ENCODE peak calls at places on chromosome 11, in five cellular contexts. J is kidney epithelial cell, X is B cell, U is brain microvascular endothelial cell, Z is GM10248. I is an unnamed sample.

GRCh38 chr11:34495724-34496377 is 17.7 kb downstream of the ELF5 start:
- DNase-seq in J (peak), X (no peak), U (no peak), Z (no peak), I (no peak)

GRCh38 chr11:105609341-105609781 is 512 bp upstream of the GRIA4 start:
- DNase-seq in J (no peak), X (no peak), U (peak), Z (peak), I (peak)

GRCh38 chr11:71282581-71283351 is 30.4 kb upstream of the SHANK2 start:
- DNase-seq in J (no peak), X (no peak), U (no peak), Z (no peak), I (no peak)

GRCh38 chr11:68010058-68011041 is at the start of gene ALDH3B1:
- DNase-seq in J (peak), X (peak), U (peak), Z (no peak), I (no peak)

GRCh38 chr11:29173660-29174062 is 843.2 kb downstream of the KCNA4 start:
- DNase-seq in J (peak), X (no peak), U (peak), Z (no peak), I (no peak)

GRCh38 chr11:36363361-36364272 is 67.5 kb downstream of the PRR5L start:
- DNase-seq in J (no peak), X (no peak), U (no peak), Z (no peak), I (no peak)

GRCh38 chr11:134596404-134596803 is 184.4 kb upstream of the B3GAT1 start:
- DNase-seq in J (no peak), X (no peak), U (no peak), Z (no peak), I (no peak)

GRCh38 chr11:115958089-115959000 is 454.1 kb upstream of the CADM1 start:
- DNase-seq in J (no peak), X (no peak), U (no peak), Z (no peak), I (no peak)

GRCh38 chr11:85531498-85531897 is 95.6 kb downstream of the DLG2 start:
- DNase-seq in J (no peak), X (no peak), U (no peak), Z (no peak), I (no peak)

GRCh38 chr11:65708451-65708850 is 3.6 kb upstream of the KAT5 start:
- DNase-seq in J (no peak), X (no peak), U (no peak), Z (no peak), I (no peak)

GRCh38 chr11:86818466-86819282 is 18.3 kb downstream of the PRSS23 start:
- DNase-seq in J (no peak), X (peak), U (no peak), Z (peak), I (peak)

GRCh38 chr11:19660076-19660475 is 52.6 kb upstream of the NAV2 start:
- DNase-seq in J (peak), X (no peak), U (peak), Z (peak), I (peak)

GRCh38 chr11:31641477-31642062 is 132.0 kb downstream of the ELP4 start:
- DNase-seq in J (no peak), X (no peak), U (no peak), Z (no peak), I (peak)

GRCh38 chr11:1708716-1709115 is 11.7 kb downstream of the KRTAP5-6 start:
- DNase-seq in J (no peak), X (no peak), U (no peak), Z (no peak), I (no peak)

GRCh38 chr11:130945945-130946344 is 29.7 kb upstream of the SNX19 start:
- DNase-seq in J (peak), X (no peak), U (peak), Z (no peak), I (no peak)

GRCh38 chr11:1323779-1324178 is 14.3 kb upstream of the TOLLIP start:
- DNase-seq in J (no peak), X (no peak), U (no peak), Z (no peak), I (no peak)

GRCh38 chr11:43360361-43361032 is 1.8 kb downstream of the TTC17 start:
- DNase-seq in J (no peak), X (no peak), U (no peak), Z (no peak), I (no peak)

GRCh38 chr11:128604723-128605122 is 17.4 kb upstream of the ETS1 start:
- DNase-seq in J (no peak), X (no peak), U (no peak), Z (no peak), I (no peak)

GRCh38 chr11:107705027-107705426 is 6.8 kb downstream of the SLN start:
- DNase-seq in J (peak), X (no peak), U (peak), Z (no peak), I (no peak)

GRCh38 chr11:58286249-58286648 is 18.2 kb upstream of the OR10W1 start:
- DNase-seq in J (peak), X (no peak), U (peak), Z (peak), I (peak)

GRCh38 chr11:48087974-48088681 is 107.8 kb downstream of the PTPRJ start:
- DNase-seq in J (no peak), X (no peak), U (no peak), Z (no peak), I (no peak)

GRCh38 chr11:127609025-127609788 is 608.6 kb upstream of the KIRREL3 start:
- DNase-seq in J (no peak), X (no peak), U (no peak), Z (no peak), I (no peak)

GRCh38 chr11:9868641-9869040 is 204.8 kb downstream of the SWAP70 start:
- DNase-seq in J (no peak), X (no peak), U (no peak), Z (no peak), I (no peak)

GRCh38 chr11:103202048-103202651 is 92.9 kb downstream of the DYNC2H1 start:
- DNase-seq in J (no peak), X (no peak), U (peak), Z (peak), I (no peak)

GRCh38 chr11:119024430-119025098 is 6.0 kb downstream of the TRAPPC4 start:
- DNase-seq in J (no peak), X (no peak), U (no peak), Z (no peak), I (no peak)

GRCh38 chr11:56521955-56522354 is 21.1 kb downstream of the OR5M11 start:
- DNase-seq in J (no peak), X (no peak), U (no peak), Z (no peak), I (no peak)

GRCh38 chr11:17256512-17256911 is 20.0 kb upstream of the NUCB2 start:
- DNase-seq in J (no peak), X (no peak), U (peak), Z (no peak), I (no peak)

GRCh38 chr11:1289211-1289935 is 20.1 kb downstream of the TOLLIP start:
- DNase-seq in J (no peak), X (no peak), U (no peak), Z (no peak), I (no peak)

GRCh38 chr11:28963189-28963588 is 855.0 kb downstream of the METTL15 start:
- DNase-seq in J (no peak), X (no peak), U (no peak), Z (no peak), I (no peak)

GRCh38 chr11:70066136-70066520 is 12.0 kb upstream of the ANO1 start:
- DNase-seq in J (no peak), X (no peak), U (no peak), Z (no peak), I (no peak)

GRCh38 chr11:73962097-73962705 is 11.4 kb downstream of the DNAJB13 start:
- DNase-seq in J (no peak), X (no peak), U (no peak), Z (no peak), I (no peak)

GRCh38 chr11:68934321-68934645 is 30.6 kb downstream of the IGHMBP2 start:
- DNase-seq in J (no peak), X (no peak), U (no peak), Z (no peak), I (no peak)

GRCh38 chr11:76803023-76803422 is 19.9 kb downstream of the TSKU start:
- DNase-seq in J (no peak), X (no peak), U (no peak), Z (no peak), I (no peak)

GRCh38 chr11:18668131-18668530 is 30.4 kb upstream of the TMEM86A start:
- DNase-seq in J (no peak), X (no peak), U (no peak), Z (no peak), I (no peak)

GRCh38 chr11:75851203-75851602 is 36.2 kb downstream of the UVRAG start:
- DNase-seq in J (no peak), X (no peak), U (peak), Z (no peak), I (no peak)

GRCh38 chr11:109658169-109658568 is 236.2 kb downstream of the C11orf87 start:
- DNase-seq in J (no peak), X (no peak), U (no peak), Z (no peak), I (no peak)

GRCh38 chr11:29343465-29344333 is 673.1 kb downstream of the KCNA4 start:
- DNase-seq in J (no peak), X (no peak), U (peak), Z (peak), I (peak)

GRCh38 chr11:125871391-125872137 is 15.9 kb upstream of the HYLS1 start:
- DNase-seq in J (no peak), X (no peak), U (peak), Z (no peak), I (no peak)

DNA sequence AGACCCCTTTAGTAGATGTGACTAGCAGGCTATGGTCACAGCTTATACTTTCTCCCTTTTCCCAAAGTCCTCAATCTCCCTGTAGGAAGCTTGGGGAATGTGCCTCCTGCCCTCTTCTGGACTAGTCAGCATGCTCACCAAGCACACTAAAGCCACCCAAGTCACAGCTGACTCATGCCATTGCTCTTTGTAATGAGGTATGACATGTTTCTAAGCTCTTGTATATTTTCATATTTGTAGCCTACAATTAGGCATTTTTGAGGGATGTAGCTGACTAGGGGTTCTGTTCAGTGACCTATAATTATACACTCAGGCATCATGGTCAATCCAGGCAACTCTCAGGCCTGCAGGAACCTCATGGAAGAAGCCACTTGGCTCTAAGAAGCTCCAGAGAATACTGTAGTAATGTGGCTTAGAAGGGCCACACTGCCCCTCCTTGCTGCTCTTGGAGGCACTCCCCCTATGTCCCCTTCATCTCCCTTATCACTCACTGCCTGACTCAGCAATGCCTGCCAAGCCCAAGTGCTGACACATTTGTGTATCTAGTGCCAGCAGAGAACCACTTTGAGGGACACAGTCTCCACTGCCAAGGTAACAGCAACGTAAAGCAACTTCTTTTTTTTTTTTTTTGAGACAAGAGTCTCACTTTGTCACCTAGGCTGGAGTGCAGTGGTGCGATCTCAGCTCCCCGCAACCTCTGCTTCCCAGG is 86.2 kb downstream of the RPL27A start:
- DNase-seq in J (no peak), X (no peak), U (peak), Z (no peak), I (no peak)
- TF ChIP-seq CTCF in J (peak), X (no peak), U (peak), Z (no peak), I (no peak)

GRCh38 chr11:120746836-120747609 is 235.5 kb downstream of the GRIK4 start:
- DNase-seq in J (no peak), X (no peak), U (no peak), Z (no peak), I (no peak)

GRCh38 chr11:120744016-120744994 is 232.8 kb downstream of the GRIK4 start:
- DNase-seq in J (no peak), X (no peak), U (no peak), Z (peak), I (no peak)

GRCh38 chr11:120747801-120748484 is 236.4 kb downstream of the GRIK4 start:
- DNase-seq in J (no peak), X (no peak), U (no peak), Z (no peak), I (no peak)

GRCh38 chr11:120748485-120748814 is 236.9 kb downstream of the GRIK4 start:
- DNase-seq in J (no peak), X (no peak), U (no peak), Z (no peak), I (no peak)

GRCh38 chr11:120746395-120746794 is 234.8 kb downstream of the GRIK4 start:
- DNase-seq in J (no peak), X (no peak), U (no peak), Z (no peak), I (no peak)
- TF ChIP-seq CTCF in J (no peak), X (no peak), U (no peak), Z (no peak), I (no peak)

DNA sequence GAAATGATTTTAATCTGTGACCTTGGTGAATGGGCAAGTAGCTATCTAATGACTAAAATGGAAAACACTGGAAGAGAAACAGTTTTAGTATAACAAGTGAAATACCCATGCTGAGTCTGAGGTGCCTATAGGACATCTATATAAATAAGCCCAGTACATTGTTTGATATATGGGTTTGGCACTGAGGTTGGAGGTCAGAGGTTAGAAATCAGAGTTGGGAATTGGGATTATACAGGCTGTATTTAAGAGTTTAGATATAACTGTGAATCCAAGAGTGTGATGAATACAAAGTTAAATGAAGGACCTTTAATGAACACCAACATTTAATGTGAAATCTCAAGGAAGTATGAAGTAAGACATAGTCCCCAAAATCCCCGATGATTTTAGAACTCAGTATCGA is 3.1 kb upstream of the HBD start:
- DNase-seq in J (no peak), X (no peak), U (no peak), Z (no peak), I (no peak)
- TF ChIP-seq CTCF in J (no peak), X (no peak), U (no peak), Z (no peak), I (no peak)

GRCh38 chr11:13247606-13248320 is 29.8 kb upstream of the BMAL1 start:
- DNase-seq in J (no peak), X (no peak), U (no peak), Z (no peak), I (no peak)

GRCh38 chr11:13251961-13252360 is 25.6 kb upstream of the BMAL1 start:
- DNase-seq in J (no peak), X (no peak), U (no peak), Z (no peak), I (no peak)

GRCh38 chr11:13249177-13249576 is 28.4 kb upstream of the BMAL1 start:
- DNase-seq in J (no peak), X (no peak), U (no peak), Z (no peak), I (no peak)

DNA sequence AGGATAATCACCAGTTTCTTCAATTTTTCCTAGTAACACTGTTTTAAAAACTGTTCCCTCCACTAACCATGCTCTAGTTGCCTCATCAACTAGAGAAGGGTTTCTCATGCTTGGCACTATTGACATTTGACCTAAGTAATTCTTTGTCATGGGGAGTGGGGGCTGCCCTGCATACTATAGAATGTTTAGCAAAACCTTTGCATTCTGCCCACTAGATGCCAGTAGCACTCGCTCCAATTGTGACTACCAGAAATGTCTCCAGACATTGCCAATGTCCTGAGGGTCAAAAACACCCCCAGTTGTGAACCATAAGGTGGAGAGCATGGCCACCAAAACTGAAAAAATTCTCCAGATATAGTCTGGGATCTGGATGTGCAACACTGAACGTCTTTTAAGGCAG is 27.6 kb upstream of the BMAL1 start:
- DNase-seq in J (no peak), X (no peak), U (no peak), Z (no peak), I (no peak)
- TF ChIP-seq CTCF in J (peak), X (no peak), U (peak), Z (peak), I (peak)

GRCh38 chr11:12411806-12412727 is 34.7 kb downstream of the PARVA start:
- DNase-seq in J (peak), X (no peak), U (peak), Z (peak), I (peak)

GRCh38 chr11:12409621-12410005 is 32.2 kb downstream of the PARVA start:
- DNase-seq in J (no peak), X (no peak), U (no peak), Z (no peak), I (no peak)

GRCh38 chr11:12408156-12408770 is 30.9 kb downstream of the PARVA start:
- DNase-seq in J (no peak), X (no peak), U (no peak), Z (no peak), I (no peak)

GRCh38 chr11:12411395-12411794 is 34.0 kb downstream of the PARVA start:
- DNase-seq in J (no peak), X (no peak), U (no peak), Z (no peak), I (no peak)

GRCh38 chr11:12410006-12410728 is 32.8 kb downstream of the PARVA start:
- DNase-seq in J (no peak), X (no peak), U (no peak), Z (no peak), I (no peak)
- TF ChIP-seq CTCF in J (peak), X (no peak), U (peak), Z (no peak), I (no peak)